ENCODE peak calls at places on chromosomes 11 and 22, in seven cellular contexts. A, P, G, B, X, D and U are unnamed samples.

GRCh38 chr11:121464352-121464946 is 11.7 kb upstream of the SORL1-AS1 start:
- DNase-seq in A (peak), P (peak), G (peak), B (no peak), X (peak), D (peak), U (peak)

GRCh38 chr11:124861670-124862069 is 3.6 kb upstream of the ROBO3 start:
- DNase-seq in A (no peak), P (no peak), G (no peak), B (no peak), X (no peak), D (no peak), U (no peak)

GRCh38 chr11:72788250-72788649 is 5.6 kb downstream of the STARD10 start:
- DNase-seq in A (no peak), P (no peak), G (no peak), B (no peak), X (no peak), D (no peak), U (no peak)

GRCh38 chr11:97361812-97362378 is 972.1 kb downstream of the JRKL start:
- DNase-seq in A (peak), P (no peak), G (no peak), B (no peak), X (no peak), D (peak), U (peak)

GRCh38 chr22:50544746-50545253 is 899 bp upstream of the KLHDC7B start:
- DNase-seq in A (no peak), P (peak), G (no peak), B (no peak), X (no peak), D (no peak), U (no peak)

GRCh38 chr11:2100361-2101170 is 38.6 kb downstream of the IGF2 start:
- DNase-seq in A (peak), P (peak), G (no peak), B (no peak), X (no peak), D (no peak), U (no peak)

GRCh38 chr11:20452585-20452984 is 65.1 kb downstream of the PRMT3 start:
- DNase-seq in A (no peak), P (no peak), G (no peak), B (no peak), X (no peak), D (no peak), U (no peak)

GRCh38 chr22:48803171-48803992 is 1024.3 kb downstream of the BRD1 start:
- DNase-seq in A (no peak), P (no peak), G (no peak), B (no peak), X (no peak), D (no peak), U (no peak)

GRCh38 chr11:76329084-76329648 is 51.8 kb downstream of the THAP12 start:
- DNase-seq in A (peak), P (no peak), G (peak), B (peak), X (no peak), D (peak), U (peak)

GRCh38 chr11:30855383-30856006 is 269.3 kb upstream of the MPPED2 start:
- DNase-seq in A (peak), P (no peak), G (peak), B (no peak), X (peak), D (no peak), U (peak)

GRCh38 chr11:122197055-122197987 is 81.3 kb upstream of the BLID start:
- DNase-seq in A (peak), P (no peak), G (peak), B (no peak), X (peak), D (peak), U (peak)

GRCh38 chr11:8873966-8874365 is 37.0 kb upstream of the AKIP1 start:
- DNase-seq in A (no peak), P (no peak), G (no peak), B (no peak), X (no peak), D (no peak), U (no peak)

GRCh38 chr11:19498986-19499669 is 213.5 kb upstream of the NAV2 start:
- DNase-seq in A (peak), P (no peak), G (peak), B (no peak), X (peak), D (peak), U (no peak)

GRCh38 chr11:32034149-32034548 is 56.7 kb upstream of the RCN1 start:
- DNase-seq in A (peak), P (no peak), G (peak), B (no peak), X (no peak), D (peak), U (peak)

GRCh38 chr11:117750357-117750756 is 46.7 kb downstream of the DSCAML1 start:
- DNase-seq in A (no peak), P (no peak), G (no peak), B (no peak), X (no peak), D (no peak), U (no peak)

GRCh38 chr11:5992604-5993251 is 5.9 kb upstream of the OR52L1 start:
- DNase-seq in A (peak), P (no peak), G (peak), B (no peak), X (peak), D (no peak), U (no peak)

GRCh38 chr11:130379276-130379675 is 49.1 kb downstream of the ADAMTS8 start:
- DNase-seq in A (no peak), P (no peak), G (no peak), B (no peak), X (no peak), D (peak), U (no peak)

GRCh38 chr11:122229078-122229477 is 113.1 kb upstream of the BLID start:
- DNase-seq in A (peak), P (no peak), G (peak), B (no peak), X (no peak), D (no peak), U (no peak)

GRCh38 chr11:15800121-15800800 is 556.1 kb downstream of the SOX6 start:
- DNase-seq in A (peak), P (peak), G (peak), B (no peak), X (no peak), D (no peak), U (peak)

GRCh38 chr22:29338398-29338797 is 22.9 kb upstream of the RASL10A start:
- DNase-seq in A (no peak), P (no peak), G (no peak), B (no peak), X (no peak), D (no peak), U (no peak)

GRCh38 chr11:72135891-72136676 is 559 bp downstream of the FOLR3 start:
- DNase-seq in A (no peak), P (no peak), G (no peak), B (no peak), X (no peak), D (no peak), U (no peak)

GRCh38 chr22:42365337-42365865 is 66.8 kb downstream of the NFAM1 start:
- DNase-seq in A (no peak), P (no peak), G (no peak), B (peak), X (no peak), D (no peak), U (peak)

DNA sequence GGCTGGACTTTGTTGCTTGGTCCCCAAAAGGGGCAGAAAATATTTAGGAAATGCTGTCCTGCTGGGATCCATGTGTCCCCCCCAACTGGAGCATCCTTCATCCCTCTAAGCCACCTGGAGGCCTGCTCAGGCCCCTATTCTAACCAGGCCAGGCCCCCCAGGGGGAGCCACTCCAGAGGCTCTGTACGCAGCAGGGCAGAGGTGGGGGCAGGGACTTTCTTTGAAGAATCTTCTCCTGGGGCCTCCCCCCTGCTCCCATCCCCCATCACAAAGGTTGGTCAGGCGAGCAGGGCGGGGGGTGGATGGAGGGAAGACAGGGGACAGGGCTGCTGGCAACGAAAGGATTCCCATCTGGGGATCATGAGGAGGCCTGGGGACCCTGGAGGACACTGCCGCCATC is 170.8 kb downstream of the MN1 start:
- DNase-seq in A (no peak), P (no peak), G (no peak), B (peak), X (no peak), D (no peak), U (no peak)
- TF ChIP-seq CTCF in A (no peak), P (no peak), G (no peak), B (no peak), X (no peak), D (no peak), U (no peak)

GRCh38 chr11:14643697-14644395 is at the start of gene PDE3B:
- DNase-seq in A (peak), P (peak), G (peak), B (peak), X (peak), D (peak), U (no peak)

GRCh38 chr11:14645247-14645912 is 1.8 kb downstream of the PDE3B start:
- DNase-seq in A (peak), P (no peak), G (peak), B (no peak), X (no peak), D (no peak), U (no peak)

GRCh38 chr11:14645985-14646900 is 2.6 kb downstream of the PDE3B start:
- DNase-seq in A (no peak), P (no peak), G (no peak), B (no peak), X (no peak), D (no peak), U (no peak)

GRCh38 chr11:14642873-14643696 is 519 bp upstream of the PDE3B start:
- DNase-seq in A (no peak), P (no peak), G (no peak), B (no peak), X (peak), D (no peak), U (no peak)

GRCh38 chr11:14644396-14645246 is 1.0 kb downstream of the PDE3B start:
- DNase-seq in A (peak), P (peak), G (no peak), B (peak), X (peak), D (no peak), U (no peak)
- TF ChIP-seq CTCF in A (no peak), P (no peak), G (no peak), B (no peak), X (no peak), D (no peak), U (no peak)

GRCh38 chr22:26354707-26355106 is 74.4 kb upstream of the ASPHD2 start:
- DNase-seq in A (no peak), P (no peak), G (no peak), B (no peak), X (no peak), D (no peak), U (no peak)
- TF ChIP-seq CTCF in A (no peak), P (no peak), G (no peak), B (no peak), X (no peak), D (no peak), U (no peak)

GRCh38 chr11:64850979-64851567 is 6.6 kb upstream of the CDC42BPG start:
- DNase-seq in A (no peak), P (no peak), G (no peak), B (peak), X (no peak), D (no peak), U (no peak)
- TF ChIP-seq CTCF in A (no peak), P (no peak), G (no peak), B (no peak), X (no peak), D (no peak), U (no peak)

DNA sequence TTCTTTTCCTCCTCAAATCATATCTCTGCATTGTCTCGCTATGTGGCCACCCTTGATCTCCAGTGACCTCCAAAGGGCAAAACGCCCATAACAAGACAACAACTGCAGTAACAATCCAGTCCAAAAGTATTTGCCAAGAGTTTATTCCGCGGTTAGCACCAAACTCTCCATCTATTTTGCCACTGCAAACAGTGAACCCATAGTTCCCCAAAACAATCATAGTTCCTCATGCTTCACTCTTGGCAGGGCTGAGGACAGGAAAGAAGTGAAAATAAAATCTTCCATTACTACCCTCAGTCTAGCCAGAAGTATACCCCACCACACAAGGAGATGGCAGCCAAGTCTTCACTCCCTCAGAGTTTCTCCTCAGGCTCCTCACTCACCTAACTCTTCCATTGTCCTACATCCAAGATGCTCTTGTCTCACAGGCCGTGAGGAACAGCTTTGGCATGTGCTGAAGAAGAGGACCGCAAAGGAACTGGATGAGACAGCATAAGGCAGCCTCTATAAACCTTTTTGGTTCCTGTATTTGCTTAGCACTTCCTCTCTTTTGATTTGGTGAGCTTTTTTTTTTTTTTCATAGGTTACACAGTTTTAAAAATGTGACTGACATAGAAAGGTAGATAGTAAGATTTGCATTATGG is at the start of gene LPXN:
- DNase-seq in A (peak), P (no peak), G (peak), B (no peak), X (no peak), D (no peak), U (no peak)
- TF ChIP-seq CTCF in A (no peak), P (no peak), G (no peak), B (no peak), X (no peak), D (no peak), U (no peak)

DNA sequence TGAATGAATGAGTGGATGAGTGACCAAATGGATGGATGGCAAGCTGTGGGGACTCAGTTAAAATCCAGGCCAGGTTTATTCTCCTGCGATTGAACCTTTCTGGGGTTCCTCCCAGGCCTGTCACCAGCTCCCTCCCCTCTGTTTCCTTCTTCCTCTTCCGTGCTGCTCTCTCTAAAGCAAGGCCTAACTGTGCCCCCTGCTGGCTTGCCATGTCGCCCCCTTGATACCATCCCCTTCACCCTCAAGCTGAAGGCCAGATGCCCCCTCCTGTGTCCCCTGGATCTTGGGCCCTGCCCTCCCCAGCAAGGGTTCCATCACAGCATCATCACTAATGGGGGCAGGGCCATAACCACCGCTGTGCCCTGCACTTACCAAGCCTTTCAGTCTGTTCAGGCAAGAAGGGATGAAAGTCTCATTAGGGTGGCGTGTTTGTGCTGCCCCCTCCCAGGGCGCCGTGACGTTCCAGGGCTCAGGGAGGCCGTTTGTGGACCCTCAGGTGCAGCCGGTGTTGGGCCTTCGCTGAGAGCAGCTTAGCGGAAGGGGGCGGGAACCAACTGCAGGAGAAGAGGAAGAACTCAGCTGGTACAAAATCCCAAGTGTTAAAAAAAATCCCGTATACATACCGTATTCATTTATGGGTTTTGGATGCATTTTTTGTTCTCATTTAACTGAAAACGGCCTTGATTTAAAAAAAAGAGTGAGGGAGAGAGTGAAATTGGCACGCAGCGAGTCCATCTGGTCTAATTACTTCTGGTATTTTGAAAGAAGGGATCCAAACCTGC is 69.9 kb downstream of the MPPED1 start:
- DNase-seq in A (no peak), P (no peak), G (no peak), B (no peak), X (no peak), D (no peak), U (no peak)
- TF ChIP-seq CTCF in A (no peak), P (no peak), G (no peak), B (no peak), X (no peak), D (no peak), U (no peak)

GRCh38 chr11:112697779-112698178 is 263.4 kb upstream of the NCAM1 start:
- DNase-seq in A (no peak), P (no peak), G (no peak), B (no peak), X (no peak), D (no peak), U (no peak)
- TF ChIP-seq CTCF in A (no peak), P (no peak), G (peak), B (no peak), X (no peak), D (no peak), U (no peak)

GRCh38 chr11:134394311-134394710 is 17.7 kb downstream of the B3GAT1 start:
- DNase-seq in A (no peak), P (no peak), G (no peak), B (no peak), X (no peak), D (no peak), U (no peak)

GRCh38 chr11:134391656-134392055 is 20.4 kb downstream of the B3GAT1 start:
- DNase-seq in A (no peak), P (no peak), G (no peak), B (no peak), X (no peak), D (no peak), U (no peak)

GRCh38 chr11:134395002-134395401 is 17.0 kb downstream of the B3GAT1 start:
- DNase-seq in A (no peak), P (no peak), G (no peak), B (no peak), X (no peak), D (no peak), U (no peak)

GRCh38 chr11:134392953-134393615 is 19.0 kb downstream of the B3GAT1 start:
- DNase-seq in A (no peak), P (no peak), G (no peak), B (no peak), X (no peak), D (no peak), U (no peak)

DNA sequence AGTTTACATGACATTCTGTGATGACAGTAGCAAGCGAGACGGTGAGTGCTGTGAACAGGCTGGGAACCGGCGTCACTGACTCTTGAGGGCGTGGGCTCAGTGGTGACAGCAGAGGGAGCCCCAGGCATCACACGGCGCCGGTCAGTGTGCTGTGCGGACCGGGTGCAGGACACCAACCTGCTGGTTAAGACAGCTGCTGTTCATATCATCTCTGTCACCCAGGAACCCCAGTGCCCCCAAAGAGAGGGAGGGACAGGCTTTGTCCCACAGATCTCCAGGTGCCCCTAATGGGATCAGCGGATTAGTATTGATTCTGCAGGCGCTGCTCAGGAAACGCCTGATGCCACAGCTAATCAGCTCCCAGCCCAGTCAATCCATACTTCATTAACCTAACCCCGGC is 18.4 kb downstream of the B3GAT1 start:
- DNase-seq in A (no peak), P (peak), G (no peak), B (peak), X (peak), D (no peak), U (no peak)
- TF ChIP-seq CTCF in A (no peak), P (no peak), G (no peak), B (no peak), X (no peak), D (peak), U (no peak)

GRCh38 chr11:16942917-16943316 is 71.3 kb downstream of the PLEKHA7 start:
- DNase-seq in A (no peak), P (no peak), G (no peak), B (no peak), X (no peak), D (no peak), U (no peak)

GRCh38 chr11:16942342-16942741 is 71.9 kb downstream of the PLEKHA7 start:
- DNase-seq in A (no peak), P (no peak), G (no peak), B (no peak), X (no peak), D (no peak), U (no peak)

GRCh38 chr11:16941935-16942334 is 72.3 kb downstream of the PLEKHA7 start:
- DNase-seq in A (no peak), P (no peak), G (no peak), B (no peak), X (no peak), D (no peak), U (no peak)

GRCh38 chr11:16946477-16947282 is 67.5 kb downstream of the PLEKHA7 start:
- DNase-seq in A (no peak), P (no peak), G (no peak), B (no peak), X (no peak), D (no peak), U (no peak)

DNA sequence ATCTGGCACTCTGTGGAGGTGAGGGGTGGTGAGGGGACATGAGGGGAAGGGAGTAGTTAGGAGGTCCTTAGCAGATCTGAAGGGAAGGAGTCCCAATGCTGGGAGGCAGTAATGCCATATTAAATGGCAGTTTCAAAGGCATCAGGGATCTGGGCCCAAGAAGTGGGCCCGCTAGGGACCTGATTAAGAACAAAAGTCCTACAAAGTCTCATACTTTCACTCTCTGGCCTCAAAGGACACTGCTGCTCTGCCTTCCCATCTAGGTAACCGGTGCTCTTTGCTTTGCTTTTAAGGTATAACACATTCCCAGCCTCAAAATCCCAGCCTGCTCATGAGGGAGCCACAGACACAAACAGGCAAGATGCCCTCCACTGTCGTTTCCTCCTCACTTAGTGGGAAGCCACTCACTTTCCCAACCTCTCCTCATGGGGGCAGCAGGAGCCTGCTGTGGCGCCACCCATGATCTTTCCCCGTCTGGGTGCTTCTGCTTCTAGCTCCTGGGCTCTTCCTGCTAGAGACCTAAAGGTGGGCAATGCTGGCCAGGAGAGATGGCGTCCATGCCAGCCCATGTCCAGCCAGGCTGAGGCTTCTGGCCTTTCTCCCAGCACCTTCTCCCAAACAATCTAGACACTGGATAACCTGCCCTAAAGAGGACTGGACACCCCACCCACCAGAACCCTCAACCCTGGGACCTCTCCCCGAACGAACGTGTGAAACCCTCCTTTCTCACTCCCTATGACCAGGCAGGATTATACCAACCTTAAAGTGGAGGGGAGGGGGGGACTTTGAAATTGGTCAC is 68.3 kb downstream of the PLEKHA7 start:
- DNase-seq in A (peak), P (peak), G (peak), B (peak), X (peak), D (no peak), U (peak)
- TF ChIP-seq CTCF in A (peak), P (peak), G (peak), B (no peak), X (peak), D (peak), U (peak)